ENCODE peak calls at places on chromosome 22, in six cellular contexts. C is CD8-positive, alpha-beta memory T cell; Y is iris pigment epithelial cell; R is thoracic aorta; G is stimulated activated CD4-positive, alpha-beta T cell treated with anti-CD3 and anti-CD28 coated beads, Interleukin-4, amount 100 ng/mL, for 48 hours; E is choroid plexus epithelial cell. N is an unnamed sample.

GRCh38 chr22:47213571-47214230 is 451.3 kb downstream of the TBC1D22A start:
- DNase-seq in C (no peak), Y (peak; percentile 6), R (no peak), G (peak; percentile 49), E (peak; percentile 32), N (no peak)

GRCh38 chr22:46122511-46122971 is 27.8 kb upstream of the PPARA start:
- DNase-seq in C (peak; percentile 66), Y (peak; percentile 48), R (no peak), G (peak; percentile 63), E (peak; percentile 65), N (peak; percentile 84)

GRCh38 chr22:35218079-35218478 is 39.2 kb upstream of the HMGXB4 start:
- DNase-seq in C (no peak), Y (peak; percentile 16), R (no peak), G (no peak), E (peak; percentile 5), N (no peak)

GRCh38 chr22:38799265-38800002 is 5.5 kb upstream of the DNAL4 start:
- DNase-seq in C (no peak), Y (no peak), R (no peak), G (no peak), E (no peak), N (no peak)

GRCh38 chr22:17891427-17892167 is 117.3 kb upstream of the BID start:
- DNase-seq in C (no peak), Y (no peak), R (no peak), G (no peak), E (no peak), N (no peak)

GRCh38 chr22:45584121-45584570 is 81.5 kb downstream of the FBLN1 start:
- DNase-seq in C (no peak), Y (peak; percentile 43), R (no peak), G (no peak), E (peak; percentile 32), N (no peak)

GRCh38 chr22:24319451-24319850 is 48.8 kb downstream of the SPECC1L start:
- DNase-seq in C (no peak), Y (peak; percentile 50), R (no peak), G (no peak), E (peak; percentile 48), N (no peak)

GRCh38 chr22:46051646-46052045 is 74.7 kb upstream of the WNT7B start:
- DNase-seq in C (no peak), Y (no peak), R (no peak), G (no peak), E (no peak), N (no peak)

GRCh38 chr22:26887456-26887855 is 230.1 kb downstream of the MIAT start:
- DNase-seq in C (no peak), Y (peak; percentile 83), R (no peak), G (no peak), E (peak; percentile 87), N (peak; percentile 55)

GRCh38 chr22:23180301-23180892 is at the start of gene BCR:
- DNase-seq in C (peak; percentile 50), Y (peak; percentile 79), R (no peak), G (peak; percentile 51), E (peak; percentile 75), N (peak; percentile 88)

GRCh38 chr22:17264321-17265052 is 45.3 kb upstream of the ADA2 start:
- DNase-seq in C (no peak), Y (peak; percentile 28), R (no peak), G (no peak), E (peak; percentile 48), N (peak; percentile 94)

GRCh38 chr22:41551882-41552582 is 7.8 kb upstream of the POLR3H start:
- DNase-seq in C (no peak), Y (no peak), R (no peak), G (no peak), E (no peak), N (no peak)

GRCh38 chr22:39283312-39284141 is 35.9 kb downstream of the RPL3 start:
- DNase-seq in C (no peak), Y (peak; percentile 31), R (no peak), G (no peak), E (no peak), N (peak; percentile 48)

GRCh38 chr22:43275545-43275981 is 67.6 kb downstream of the SCUBE1 start:
- DNase-seq in C (no peak), Y (peak; percentile 11), R (no peak), G (no peak), E (peak; percentile 40), N (peak; percentile 61)

GRCh38 chr22:48895831-48896765 is 931.6 kb downstream of the BRD1 start:
- DNase-seq in C (no peak), Y (no peak), R (no peak), G (no peak), E (no peak), N (no peak)

GRCh38 chr22:49657275-49657973 is 170.2 kb downstream of the BRD1 start:
- DNase-seq in C (peak; percentile 29), Y (no peak), R (no peak), G (peak; percentile 62), E (no peak), N (no peak)

GRCh38 chr22:37378642-37379058 is 48.6 kb downstream of the ELFN2 start:
- DNase-seq in C (no peak), Y (no peak), R (no peak), G (no peak), E (peak; percentile 33), N (no peak)

GRCh38 chr22:50626856-50627451 is 998 bp downstream of the ARSA start:
- DNase-seq in C (no peak), Y (no peak), R (no peak), G (no peak), E (no peak), N (no peak)

GRCh38 chr22:42114721-42115120 is 15.9 kb downstream of the CYP2D6 start:
- DNase-seq in C (no peak), Y (peak; percentile 18), R (no peak), G (no peak), E (peak; percentile 39), N (no peak)

GRCh38 chr22:19715286-19715939 is 1.1 kb downstream of the SEPTIN5 start:
- DNase-seq in C (no peak), Y (no peak), R (no peak), G (no peak), E (no peak), N (no peak)

GRCh38 chr22:48719978-48720661 is 1107.6 kb downstream of the BRD1 start:
- DNase-seq in C (no peak), Y (no peak), R (no peak), G (no peak), E (no peak), N (no peak)

GRCh38 chr22:49948116-49948515 is 12.5 kb upstream of the PIM3 start:
- DNase-seq in C (no peak), Y (no peak), R (no peak), G (no peak), E (no peak), N (no peak)

GRCh38 chr22:49930596-49931412 is 12.4 kb downstream of the CRELD2 start:
- DNase-seq in C (no peak), Y (no peak), R (peak; percentile 52), G (peak; percentile 50), E (peak; percentile 51), N (peak; percentile 74)

GRCh38 chr22:47586038-47586437 is 823.6 kb downstream of the TBC1D22A start:
- DNase-seq in C (no peak), Y (no peak), R (no peak), G (no peak), E (no peak), N (no peak)

GRCh38 chr22:29733362-29734322 is 13.8 kb downstream of the CABP7 start:
- DNase-seq in C (no peak), Y (no peak), R (no peak), G (no peak), E (no peak), N (peak; percentile 94)

GRCh38 chr22:42585096-42585495 is 29.6 kb downstream of the POLDIP3 start:
- DNase-seq in C (no peak), Y (no peak), R (no peak), G (no peak), E (no peak), N (no peak)

GRCh38 chr22:44192098-44192810 is 11.5 kb downstream of the PARVG start:
- DNase-seq in C (no peak), Y (peak; percentile 10), R (no peak), G (peak; percentile 22), E (peak; percentile 15), N (peak; percentile 43)

GRCh38 chr22:39205344-39206021 is 39.3 kb downstream of the PDGFB start:
- DNase-seq in C (no peak), Y (peak; percentile 72), R (no peak), G (no peak), E (peak; percentile 62), N (no peak)

GRCh38 chr22:21445437-21446127 is 21.6 kb upstream of the TMEM191C start:
- DNase-seq in C (no peak), Y (no peak), R (no peak), G (no peak), E (no peak), N (no peak)

GRCh38 chr22:35484651-35485372 is 55.8 kb upstream of the RASD2 start:
- DNase-seq in C (no peak), Y (peak; percentile 24), R (no peak), G (no peak), E (no peak), N (no peak)

GRCh38 chr22:39527481-39527961 is 5.0 kb downstream of the RPS19BP1 start:
- DNase-seq in C (no peak), Y (peak; percentile 31), R (no peak), G (no peak), E (peak; percentile 41), N (peak; percentile 43)

GRCh38 chr22:42069801-42070516 is 653 bp downstream of the NAGA start:
- DNase-seq in C (no peak), Y (no peak), R (no peak), G (no peak), E (no peak), N (no peak)

GRCh38 chr22:24994070-24994763 is 41.7 kb downstream of the KIAA1671 start:
- DNase-seq in C (no peak), Y (peak; percentile 38), R (no peak), G (peak; percentile 33), E (no peak), N (no peak)

GRCh38 chr22:28019360-28019759 is 100.3 kb upstream of the PITPNB start:
- DNase-seq in C (no peak), Y (no peak), R (no peak), G (no peak), E (no peak), N (peak; percentile 38)

GRCh38 chr22:26045855-26046254 is 123.4 kb upstream of the SEZ6L start:
- DNase-seq in C (no peak), Y (no peak), R (no peak), G (no peak), E (no peak), N (no peak)